ENCODE peak calls at places on chromosomes 6 and 20, in ten cellular contexts. W is amniotic stem cell; T is tibial nerve; C is GM19239; H is NCI-H1105; N is activated naive CD8-positive, alpha-beta T cell treated with anti-CD3 and anti-CD28 coated beads, Interleukin-2, amount 50 U/mL, for 24 hours; V is HTR-8/SVneo; L is mammary epithelial cell; B is stimulated activated effector memory CD8-positive, alpha-beta T cell treated with anti-CD3 and anti-CD28 coated beads, Interleukin-12 subunit alpha, Interleukin-12 subunit beta, amount 100 ng/mL, for 72 hours; G is head of caudate nucleus. R is an unnamed sample.

GRCh38 chr6:52162940-52163908 is 23.0 kb upstream of the IL17A start:
- DNase-seq in B (peak; percentile 10), H (peak; percentile 50), W (no peak), G (no peak), L (peak; percentile 34), V (peak; percentile 23), T (no peak), N (no peak), C (no peak), R (no peak)

GRCh38 chr6:155328539-155329459 is 14.5 kb upstream of the TFB1M start:
- DNase-seq in V (no peak), H (peak; percentile 13), L (no peak), G (no peak), B (no peak), W (no peak), C (no peak), N (no peak), T (no peak), R (no peak)

GRCh38 chr20:43017241-43018030 is 172.3 kb downstream of the PTPRT start:
- DNase-seq in V (no peak), G (no peak), W (no peak), H (no peak), B (no peak), T (no peak), L (no peak), N (no peak), C (no peak), R (no peak)

GRCh38 chr20:17762873-17763557 is 63.2 kb downstream of the BANF2 start:
- DNase-seq in L (no peak), B (no peak), H (no peak), V (no peak), N (no peak), G (no peak), C (no peak), T (no peak), W (no peak), R (no peak)

GRCh38 chr6:170200458-170200891 is 90.4 kb downstream of the DLL1 start:
- DNase-seq in T (peak; percentile 4), V (no peak), N (no peak), B (peak; percentile 30), C (no peak), W (no peak), H (no peak), G (no peak), L (peak; percentile 34), R (no peak)

GRCh38 chr6:166770216-166771116 is 143.4 kb upstream of the RPS6KA2 start:
- DNase-seq in L (no peak), W (no peak), G (no peak), T (no peak), V (no peak), C (no peak), B (peak; percentile 7), N (no peak), H (no peak), R (no peak)

GRCh38 chr6:1745814-1746213 is 136.1 kb downstream of the FOXC1 start:
- DNase-seq in W (no peak), G (no peak), B (no peak), L (no peak), N (no peak), T (no peak), V (no peak), H (no peak), C (no peak), R (no peak)

GRCh38 chr6:158006821-158007570 is 25.3 kb downstream of the SYNJ2 start:
- DNase-seq in T (no peak), L (no peak), B (no peak), N (no peak), C (no peak), H (no peak), V (no peak), G (no peak), W (no peak), R (no peak)

GRCh38 chr6:135179920-135180457 is 1.1 kb upstream of the MYB start:
- DNase-seq in B (no peak), C (no peak), L (no peak), V (no peak), T (no peak), G (no peak), N (no peak), H (no peak), W (no peak), R (no peak)

GRCh38 chr6:76347539-76347938 is 275.1 kb upstream of the IMPG1 start:
- DNase-seq in H (no peak), N (no peak), B (no peak), C (no peak), L (no peak), G (no peak), W (no peak), T (no peak), V (no peak), R (no peak)

GRCh38 chr6:225121-225721 is 67.1 kb upstream of the DUSP22 start:
- DNase-seq in N (peak; percentile 63), B (peak; percentile 87), L (peak; percentile 71), G (no peak), V (no peak), T (no peak), H (no peak), C (no peak), W (no peak), R (no peak)

GRCh38 chr20:53524589-53525311 is 68.9 kb downstream of the ZNF217 start:
- DNase-seq in G (no peak), N (no peak), V (no peak), T (no peak), B (no peak), H (no peak), L (no peak), W (no peak), C (no peak), R (no peak)

GRCh38 chr20:34058831-34059230 is 53.2 kb downstream of the EIF2S2 start:
- DNase-seq in V (no peak), C (no peak), L (no peak), G (no peak), W (no peak), H (no peak), N (no peak), T (no peak), B (no peak), R (peak; percentile 7)

GRCh38 chr6:110755411-110755834 is 59.8 kb downstream of the CDK19 start:
- DNase-seq in N (no peak), C (no peak), W (no peak), B (no peak), V (no peak), H (no peak), G (no peak), L (no peak), T (no peak), R (no peak)

GRCh38 chr6:37777272-37777736 is 42.2 kb upstream of the ZFAND3 start:
- DNase-seq in H (no peak), B (no peak), G (no peak), C (no peak), V (no peak), L (no peak), W (no peak), N (no peak), T (no peak), R (no peak)

GRCh38 chr6:39665871-39666270 is 59.3 kb downstream of the KIF6 start:
- DNase-seq in L (no peak), B (no peak), W (no peak), H (no peak), V (no peak), N (no peak), C (no peak), G (no peak), T (no peak), R (no peak)

GRCh38 chr6:159233365-159234101 is 64.3 kb downstream of the FNDC1 start:
- DNase-seq in B (no peak), G (no peak), T (no peak), V (no peak), L (no peak), N (no peak), W (no peak), H (no peak), C (no peak), R (no peak)

GRCh38 chr20:62797671-62798532 is 1.6 kb downstream of the MRGBP start:
- DNase-seq in W (no peak), L (no peak), V (no peak), B (no peak), H (no peak), C (no peak), T (no peak), G (no peak), N (no peak), R (no peak)

GRCh38 chr20:33211817-33212424 is 5.2 kb upstream of the BPIFA3 start:
- DNase-seq in L (peak; percentile 44), V (peak; percentile 73), W (no peak), C (peak; percentile 32), N (peak; percentile 17), G (peak; percentile 26), T (no peak), H (peak; percentile 63), B (no peak), R (no peak)

GRCh38 chr6:97294451-97294850 is 11.4 kb upstream of the MMS22L start:
- DNase-seq in G (no peak), B (no peak), T (no peak), C (no peak), L (peak; percentile 24), H (no peak), N (no peak), V (no peak), W (no peak), R (no peak)

GRCh38 chr6:111979633-111980032 is 74.3 kb upstream of the CCN6 start:
- DNase-seq in C (no peak), G (no peak), T (no peak), B (no peak), L (no peak), V (no peak), N (no peak), W (no peak), H (no peak), R (no peak)

GRCh38 chr20:32079655-32080109 is 27.6 kb downstream of the HCK start:
- DNase-seq in W (no peak), L (no peak), N (no peak), B (no peak), H (no peak), G (no peak), V (no peak), C (no peak), T (no peak), R (no peak)

R was measured in T follicular helper cell.